ENCODE peak calls at places on chromosomes 5 and 9, in six cellular contexts. J, B, H, Z, Q and D are unnamed samples. For H3K9me3, the result is how much of the 10 kb centered on the place peaks cover.

GRCh38 chr5:120240716-120241115 is 223.4 kb upstream of the PRR16 start:
- DNase-seq in Q (no peak), J (no peak), B (no peak), Z (no peak), H (no peak), D (no peak)

GRCh38 chr5:139419793-139420192 is 15.9 kb upstream of the SPATA24 start:
- DNase-seq in H (no peak), B (no peak), Q (peak), J (no peak), Z (no peak), D (no peak)

GRCh38 chr9:77896269-77897245 is 135.1 kb downstream of the GNAQ start:
- DNase-seq in Q (no peak), H (no peak), B (no peak), J (no peak), Z (no peak), D (no peak)

GRCh38 chr5:68288756-68289134 is 73.2 kb downstream of the PIK3R1 start:
- DNase-seq in H (no peak), B (no peak), J (no peak), Z (no peak), Q (peak), D (no peak)

GRCh38 chr5:53126514-53126913 is 17.0 kb upstream of the MOCS2 start:
- DNase-seq in J (no peak), B (no peak), Z (no peak), H (no peak), Q (no peak), D (no peak)

GRCh38 chr5:155017610-155018009 is 4.1 kb downstream of the KIF4B start:
- DNase-seq in Z (no peak), Q (no peak), B (no peak), H (no peak), J (no peak), D (no peak)

GRCh38 chr9:82202808-82203207 is 214.2 kb downstream of the SPATA31D1 start:
- DNase-seq in B (no peak), J (no peak), Z (no peak), Q (peak), H (no peak), D (no peak)

GRCh38 chr9:69178583-69179011 is 4.5 kb downstream of the TJP2 start:
- DNase-seq in B (no peak), J (no peak), Z (peak), Q (no peak), H (no peak), D (no peak)

GRCh38 chr5:148794729-148795590 is 31.5 kb upstream of the ADRB2 start:
- DNase-seq in Z (no peak), J (no peak), Q (no peak), B (no peak), H (no peak), D (no peak)

GRCh38 chr9:18743976-18744375 is 270.0 kb downstream of the ADAMTSL1 start:
- DNase-seq in Q (no peak), B (no peak), H (no peak), Z (no peak), J (no peak), D (no peak)

GRCh38 chr5:162283611-162284010 is 216.0 kb downstream of the GABRG2 start:
- DNase-seq in Q (no peak), J (no peak), Z (no peak), H (no peak), B (no peak), D (no peak)

DNA sequence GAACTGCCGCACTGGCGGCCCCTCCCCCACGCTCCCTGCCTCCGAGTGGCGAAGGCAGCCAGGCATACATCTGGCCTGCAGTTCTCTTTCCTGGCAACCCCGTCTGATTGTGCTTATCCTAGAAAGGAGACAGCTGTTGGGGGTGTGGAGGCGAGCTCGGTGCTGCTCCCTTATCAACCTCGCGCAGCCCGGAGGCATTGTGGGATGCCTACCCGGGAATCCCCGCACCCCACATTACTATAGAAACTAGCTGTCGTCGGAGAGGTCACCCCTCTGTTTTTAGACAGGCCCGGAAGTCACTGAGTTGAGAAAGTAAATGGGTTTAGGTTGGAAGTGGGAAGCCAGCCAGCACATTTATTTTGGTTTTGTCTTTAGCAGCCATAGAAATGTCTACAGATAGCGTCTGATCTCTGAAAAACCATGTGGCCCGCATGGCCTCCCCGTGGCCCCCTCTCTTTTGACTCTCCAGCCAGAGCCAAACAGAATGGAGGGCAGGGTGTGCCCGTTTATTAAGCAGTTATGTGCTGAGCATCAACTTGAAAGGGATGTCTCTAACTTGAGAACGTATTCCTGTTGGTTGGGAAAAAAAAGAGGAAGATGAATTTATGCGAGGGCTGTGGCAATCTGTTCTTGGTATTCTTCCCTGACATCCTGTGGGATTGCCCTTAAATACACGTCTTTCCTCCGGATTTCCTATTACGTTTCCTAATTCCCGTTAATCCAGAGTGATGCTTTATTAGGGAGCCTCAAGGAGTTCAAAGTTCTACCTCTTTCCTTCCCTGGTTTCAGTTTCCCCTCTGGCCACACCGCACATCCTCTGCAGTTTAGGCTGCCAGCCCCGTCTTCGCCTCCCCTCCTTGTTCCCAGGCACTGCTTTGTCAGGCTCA is 3.9 kb downstream of the STC2 start:
- DNase-seq in B (no peak), Q (peak), H (peak), J (no peak), Z (peak), D (no peak)
- H3K4me3 ChIP-seq in B (no peak), Q (no peak), H (peak), J (no peak), Z (no peak), D (no peak)

GRCh38 chr9:103898550-103898949 is 195.6 kb upstream of the SMC2 start:
- DNase-seq in H (no peak), B (no peak), Z (no peak), J (no peak), Q (no peak), D (no peak)
- H3K9me3 ChIP-seq in H (under half), B (under half), Z (under half), J (under half), Q (under half), D (under half)

GRCh38 chr5:43154424-43154823 is 33.7 kb downstream of the ZNF131 start:
- DNase-seq in J (no peak), Q (no peak), H (no peak), Z (no peak), B (no peak), D (no peak)

GRCh38 chr5:43152946-43153345 is 32.2 kb downstream of the ZNF131 start:
- DNase-seq in B (no peak), Q (no peak), J (no peak), H (no peak), Z (no peak), D (no peak)

GRCh38 chr5:43155394-43156096 is 34.8 kb downstream of the ZNF131 start:
- DNase-seq in J (no peak), H (no peak), Z (no peak), Q (no peak), B (no peak), D (no peak)

GRCh38 chr5:43156388-43156787 is 35.6 kb upstream of the NIM1K start:
- DNase-seq in B (no peak), J (no peak), Q (no peak), H (no peak), Z (no peak), D (no peak)

GRCh38 chr5:43157068-43157467 is 35.0 kb upstream of the NIM1K start:
- DNase-seq in Z (no peak), J (no peak), Q (no peak), H (no peak), B (no peak), D (no peak)
- H3K4me3 ChIP-seq in Z (no peak), J (no peak), Q (no peak), H (no peak), B (no peak), D (no peak)

GRCh38 chr5:150946351-150946905 is 41.6 kb upstream of the ZNF300 start:
- DNase-seq in B (no peak), Z (no peak), Q (no peak), J (no peak), H (peak), D (no peak)
- H3K9me3 ChIP-seq in B (under half), Z (under half), Q (under half), J (under half), H (half or more), D (under half)

DNA sequence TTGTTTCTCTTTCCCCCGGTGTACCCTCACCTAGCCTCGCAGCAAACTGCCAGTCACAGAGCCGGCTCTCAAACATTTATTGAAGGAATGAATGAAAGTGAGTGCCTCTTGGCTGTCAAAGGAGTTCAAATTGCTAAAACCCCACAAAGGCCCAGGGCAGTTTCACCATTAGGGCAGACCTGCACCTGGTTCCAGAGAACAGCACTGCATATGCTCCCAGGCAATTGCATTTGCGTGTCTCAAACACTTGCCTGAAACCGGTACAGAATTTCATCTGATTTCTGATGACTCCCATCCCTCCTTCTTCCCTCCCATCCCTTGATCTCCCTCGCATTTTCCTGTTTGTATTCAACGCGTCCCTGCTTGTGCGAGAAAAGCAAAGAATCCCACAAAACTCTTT is 165.6 kb upstream of the ZNF462 start:
- DNase-seq in Q (no peak), B (no peak), H (no peak), J (no peak), Z (no peak), D (no peak)
- H3K4me3 ChIP-seq in Q (no peak), B (no peak), H (no peak), J (no peak), Z (no peak), D (no peak)

GRCh38 chr5:178984145-178985072 is 10.7 kb downstream of the GRM6 start:
- DNase-seq in H (no peak), J (no peak), Q (no peak), B (no peak), Z (no peak), D (no peak)

GRCh38 chr5:178986326-178986960 is 8.7 kb downstream of the GRM6 start:
- DNase-seq in J (no peak), Z (no peak), H (no peak), B (no peak), Q (no peak), D (no peak)

GRCh38 chr5:178983728-178984127 is 11.4 kb downstream of the GRM6 start:
- DNase-seq in Z (no peak), J (no peak), B (no peak), Q (no peak), H (no peak), D (no peak)

GRCh38 chr5:178982941-178983340 is 12.2 kb downstream of the GRM6 start:
- DNase-seq in H (no peak), J (no peak), Q (no peak), Z (no peak), B (no peak), D (no peak)

GRCh38 chr5:178981381-178981780 is 13.7 kb downstream of the GRM6 start:
- DNase-seq in H (no peak), Q (no peak), J (no peak), B (no peak), Z (no peak), D (no peak)
- H3K9me3 ChIP-seq in H (half or more), Q (under half), J (under half), B (under half), Z (half or more), D (half or more)

GRCh38 chr9:108271646-108272349 is 584.0 kb downstream of the ACTL7B start:
- DNase-seq in B (no peak), Q (peak), J (no peak), H (no peak), Z (peak), D (peak)
- H3K4me3 ChIP-seq in B (no peak), Q (no peak), J (no peak), H (no peak), Z (peak), D (no peak)

GRCh38 chr5:103075442-103075841 is 44.5 kb downstream of the GIN1 start:
- DNase-seq in Q (no peak), H (no peak), B (no peak), Z (no peak), J (no peak), D (no peak)
- H3K9me3 ChIP-seq in Q (under half), H (under half), B (under half), Z (under half), J (under half), D (under half)